ENCODE peak calls at places on chromosomes 5 and 9, in seven cellular contexts. S is CD8-positive, alpha-beta T cell; P is CD4-positive, CD25-positive, alpha-beta regulatory T cell; Z is mesenchymal stem cell; Q is colonic mucosa; U is H9; E is gastrocnemius medialis. H is an unnamed sample.

GRCh38 chr5:139854953-139855352 is 59.3 kb downstream of the PSD2 start:
- DNase-seq in S (no peak), P (no peak), Z (no peak), Q (no peak), U (no peak), E (peak; percentile 7), H (no peak)

GRCh38 chr5:96734871-96735325 is 72.7 kb downstream of the CAST start:
- DNase-seq in S (no peak), P (no peak), Z (no peak), Q (no peak), U (no peak), E (no peak), H (no peak)

GRCh38 chr9:16312116-16312515 is 558.4 kb downstream of the BNC2 start:
- DNase-seq in S (no peak), P (no peak), Z (no peak), Q (no peak), U (peak; percentile 15), E (no peak), H (no peak)

GRCh38 chr5:42889311-42889933 is 77.7 kb upstream of the SELENOP start:
- DNase-seq in S (peak; percentile 59), P (peak; percentile 79), Z (peak; percentile 76), Q (peak; percentile 91), U (peak; percentile 69), E (peak; percentile 69), H (peak; percentile 47)

GRCh38 chr5:106113922-106114321 is 1556.8 kb downstream of the EFNA5 start:
- DNase-seq in S (no peak), P (no peak), Z (no peak), Q (no peak), U (no peak), E (no peak), H (no peak)

GRCh38 chr9:95128177-95128524 is 189.4 kb downstream of the FANCC start:
- DNase-seq in S (no peak), P (no peak), Z (no peak), Q (no peak), U (no peak), E (no peak), H (no peak)

GRCh38 chr5:72649449-72649848 is 142.2 kb upstream of the ZNF366 start:
- DNase-seq in S (no peak), P (no peak), Z (peak; percentile 81), Q (no peak), U (no peak), E (no peak), H (no peak)

GRCh38 chr9:112325600-112325999 is 7.8 kb downstream of the PTBP3 start:
- DNase-seq in S (no peak), P (no peak), Z (no peak), Q (no peak), U (no peak), E (no peak), H (no peak)

GRCh38 chr5:148730955-148731898 is 76.9 kb upstream of the HTR4 start:
- DNase-seq in S (peak; percentile 64), P (peak; percentile 85), Z (peak; percentile 85), Q (peak; percentile 85), U (peak; percentile 66), E (peak; percentile 40), H (peak; percentile 47)

GRCh38 chr9:109107402-109108240 is 12.1 kb downstream of the TMEM245 start:
- DNase-seq in S (peak; percentile 16), P (peak; percentile 22), Z (peak; percentile 79), Q (no peak), U (no peak), E (no peak), H (no peak)

GRCh38 chr5:6305821-6306220 is 72.5 kb downstream of the MED10 start:
- DNase-seq in S (no peak), P (no peak), Z (no peak), Q (no peak), U (no peak), E (no peak), H (no peak)

GRCh38 chr5:64599226-64599625 is 91.1 kb upstream of the SHISAL2B start:
- DNase-seq in S (no peak), P (no peak), Z (no peak), Q (no peak), U (no peak), E (no peak), H (no peak)

GRCh38 chr5:118247468-118247867 is 740.9 kb downstream of the DTWD2 start:
- DNase-seq in S (no peak), P (no peak), Z (no peak), Q (no peak), U (peak; percentile 31), E (no peak), H (no peak)

GRCh38 chr9:136940526-136941230 is 3.9 kb downstream of the FBXW5 start:
- DNase-seq in S (no peak), P (no peak), Z (no peak), Q (no peak), U (no peak), E (no peak), H (no peak)

GRCh38 chr9:70352356-70352755 is 62.1 kb downstream of the KLF9 start:
- DNase-seq in S (no peak), P (no peak), Z (peak; percentile 34), Q (no peak), U (no peak), E (no peak), H (no peak)

GRCh38 chr5:111998871-111999270 is 241.9 kb upstream of the NREP start:
- DNase-seq in S (no peak), P (no peak), Z (no peak), Q (no peak), U (no peak), E (no peak), H (no peak)

GRCh38 chr5:78649816-78650561 is 1.4 kb upstream of the LHFPL2 start:
- DNase-seq in S (no peak), P (no peak), Z (peak; percentile 70), Q (no peak), U (peak; percentile 72), E (no peak), H (no peak)

GRCh38 chr5:12837592-12837991 is 933.3 kb upstream of the CTNND2 start:
- DNase-seq in S (no peak), P (no peak), Z (no peak), Q (no peak), U (no peak), E (no peak), H (no peak)

GRCh38 chr5:142059304-142059940 is 46.6 kb upstream of the GNPDA1 start:
- DNase-seq in S (no peak), P (no peak), Z (no peak), Q (no peak), U (peak; percentile 38), E (peak; percentile 38), H (no peak)

GRCh38 chr9:107390319-107390718 is 99.2 kb downstream of the KLF4 start:
- DNase-seq in S (no peak), P (no peak), Z (no peak), Q (no peak), U (no peak), E (no peak), H (no peak)

GRCh38 chr9:109083141-109083540 is 36.6 kb downstream of the TMEM245 start:
- DNase-seq in S (no peak), P (no peak), Z (no peak), Q (no peak), U (no peak), E (no peak), H (no peak)

GRCh38 chr9:136103651-136104487 is 8.8 kb upstream of the NACC2 start:
- DNase-seq in S (no peak), P (no peak), Z (no peak), Q (peak; percentile 54), U (peak; percentile 56), E (no peak), H (no peak)

GRCh38 chr5:1826235-1826980 is 25.2 kb downstream of the NDUFS6 start:
- DNase-seq in S (no peak), P (no peak), Z (no peak), Q (no peak), U (no peak), E (no peak), H (no peak)

GRCh38 chr5:151159649-151160373 is 2.2 kb upstream of the ANXA6 start:
- DNase-seq in S (no peak), P (no peak), Z (no peak), Q (no peak), U (no peak), E (no peak), H (no peak)
- H3K4me1 ChIP-seq in S (peaks cover 27% of the 10 kb centered on the region), P (peaks cover 36% of the 10 kb centered on the region), Z (peaks cover 17% of the 10 kb centered on the region), Q (no peaks in the 10 kb centered on the region), U (no peaks in the 10 kb centered on the region), E (peaks cover 28% of the 10 kb centered on the region), H (peaks cover 22% of the 10 kb centered on the region)

GRCh38 chr5:179123491-179124328 is 63.5 kb downstream of the ZNF354C start:
- DNase-seq in S (no peak), P (no peak), Z (no peak), Q (peak; percentile 12), U (no peak), E (no peak), H (no peak)
- H3K9me3 ChIP-seq in S (no peaks in the 10 kb centered on the region), P (no peaks in the 10 kb centered on the region), Z (no peaks in the 10 kb centered on the region), Q (no peaks in the 10 kb centered on the region), U (no peaks in the 10 kb centered on the region), E (no peaks in the 10 kb centered on the region), H (no peaks in the 10 kb centered on the region)

GRCh38 chr5:34500236-34500836 is 155.8 kb upstream of the RAI14 start:
- DNase-seq in S (no peak), P (no peak), Z (no peak), Q (no peak), U (no peak), E (no peak), H (no peak)
- H3K27ac ChIP-seq in S (no peak overlapping the region), P (no peak overlapping the region), Z (no peak overlapping the region), Q (no peak overlapping the region), U (no peak overlapping the region), E (no peak overlapping the region), H (no peak overlapping the region)

GRCh38 chr9:128913048-128913900 is 7.5 kb upstream of the PHYHD1 start:
- DNase-seq in S (no peak), P (no peak), Z (no peak), Q (no peak), U (no peak), E (no peak), H (no peak)

GRCh38 chr9:128911529-128912035 is 9.2 kb upstream of the PHYHD1 start:
- DNase-seq in S (no peak), P (no peak), Z (peak; percentile 74), Q (no peak), U (peak; percentile 62), E (peak; percentile 56), H (no peak)

GRCh38 chr9:128913995-128914772 is 6.6 kb upstream of the PHYHD1 start:
- DNase-seq in S (no peak), P (no peak), Z (no peak), Q (no peak), U (no peak), E (no peak), H (no peak)

GRCh38 chr9:128910906-128911305 is 9.9 kb upstream of the PHYHD1 start:
- DNase-seq in S (no peak), P (no peak), Z (no peak), Q (no peak), U (no peak), E (no peak), H (no peak)

DNA sequence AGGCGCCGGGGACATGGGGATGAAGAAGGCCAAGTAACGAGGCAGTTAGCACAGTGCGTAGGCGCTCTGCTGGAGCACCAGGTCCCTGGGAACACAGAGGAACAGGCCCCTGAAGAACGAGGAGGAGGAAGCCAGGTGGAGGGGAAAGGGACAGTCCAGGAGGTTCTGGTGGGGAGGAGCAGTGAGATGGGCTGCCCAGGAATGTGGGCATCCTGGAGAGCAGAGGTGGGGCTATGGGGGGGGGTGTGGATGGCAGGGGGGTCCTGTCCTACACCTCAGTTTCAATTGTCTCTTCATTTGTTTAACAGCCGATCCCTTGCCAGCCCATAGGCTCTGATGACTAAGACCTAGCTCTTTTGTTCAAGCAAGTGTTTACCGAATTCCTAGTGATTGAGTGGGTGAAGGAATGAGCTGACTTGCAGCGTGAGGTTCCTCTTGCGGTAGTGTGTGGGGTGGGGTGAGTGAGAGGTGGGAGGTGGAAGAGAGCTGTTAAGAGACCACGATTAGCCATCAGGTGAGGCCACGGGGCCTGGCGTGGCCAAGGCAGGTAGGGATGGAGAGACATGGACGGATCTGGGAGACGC is 8.4 kb upstream of the PHYHD1 start:
- DNase-seq in S (no peak), P (no peak), Z (peak; percentile 70), Q (no peak), U (peak; percentile 55), E (no peak), H (no peak)
- H3K4me1 ChIP-seq in S (peaks cover 53% of the 10 kb centered on the region), P (peaks cover 32% of the 10 kb centered on the region), Z (peaks cover 41% of the 10 kb centered on the region), Q (peaks cover 7% of the 10 kb centered on the region), U (peaks cover 5% of the 10 kb centered on the region), E (peaks cover 68% of the 10 kb centered on the region), H (peaks cover 5% of the 10 kb centered on the region)